ENCODE peak calls at places on chromosome 11, in seven cellular contexts. L is activated T-cell treated with anti-CD3 and anti-CD28 coated beads, Interleukin-2, amount 50 U/mL, for 4 hours; G is HT1080; C is stimulated activated CD4-positive, alpha-beta T cell treated with anti-CD3 and anti-CD28 coated beads, Interleukin-12 subunit alpha, Interleukin-12 subunit beta, amount 100 ng/mL, for 24 hours; H is GM10248; V is GM23248; N is choroid plexus epithelial cell. O is an unnamed sample.

GRCh38 chr11:2704356-2704755 is 4.6 kb upstream of the KCNQ1OT1 start:
- DNase-seq in L (no peak), G (no peak), C (no peak), H (no peak), V (no peak), N (no peak), O (no peak)

GRCh38 chr11:60992842-60993409 is 21.4 kb downstream of the CD6 start:
- DNase-seq in L (no peak), G (no peak), C (no peak), H (no peak), V (no peak), N (no peak), O (no peak)

GRCh38 chr11:29184939-29185890 is 831.6 kb downstream of the KCNA4 start:
- DNase-seq in L (no peak), G (peak), C (no peak), H (no peak), V (peak), N (peak), O (no peak)

GRCh38 chr11:72773291-72773690 is 20.6 kb downstream of the STARD10 start:
- DNase-seq in L (no peak), G (peak), C (no peak), H (no peak), V (peak), N (peak), O (no peak)

GRCh38 chr11:120816176-120816575 is 207.7 kb upstream of the TBCEL start:
- DNase-seq in L (no peak), G (no peak), C (no peak), H (no peak), V (no peak), N (no peak), O (no peak)

GRCh38 chr11:126404367-126404766 is 48.9 kb downstream of the ST3GAL4 start:
- DNase-seq in L (no peak), G (peak), C (no peak), H (no peak), V (peak), N (no peak), O (no peak)

GRCh38 chr11:58782066-58782465 is 50.3 kb upstream of the GLYAT start:
- DNase-seq in L (no peak), G (no peak), C (no peak), H (no peak), V (no peak), N (no peak), O (no peak)

GRCh38 chr11:87454246-87454645 is 416.5 kb downstream of the TMEM135 start:
- DNase-seq in L (no peak), G (peak), C (no peak), H (no peak), V (peak), N (peak), O (no peak)

GRCh38 chr11:112175596-112175947 is 260 bp downstream of the BCO2 start:
- DNase-seq in L (no peak), G (no peak), C (no peak), H (no peak), V (no peak), N (no peak), O (no peak)

GRCh38 chr11:2256293-2256913 is 14.0 kb downstream of the ASCL2 start:
- DNase-seq in L (no peak), G (no peak), C (no peak), H (no peak), V (no peak), N (no peak), O (no peak)

GRCh38 chr11:1126935-1127663 is 30.7 kb upstream of the MUC5AC start:
- DNase-seq in L (no peak), G (no peak), C (no peak), H (no peak), V (no peak), N (no peak), O (no peak)

GRCh38 chr11:47355283-47356128 is 3.0 kb upstream of the MYBPC3 start:
- DNase-seq in L (no peak), G (peak), C (no peak), H (no peak), V (peak), N (peak), O (no peak)

GRCh38 chr11:76329084-76329648 is 51.8 kb downstream of the THAP12 start:
- DNase-seq in L (no peak), G (no peak), C (no peak), H (no peak), V (no peak), N (peak), O (no peak)

GRCh38 chr11:68932358-68932757 is 28.7 kb downstream of the IGHMBP2 start:
- DNase-seq in L (no peak), G (no peak), C (no peak), H (no peak), V (no peak), N (no peak), O (peak)

GRCh38 chr11:120710354-120711187 is 199.0 kb downstream of the GRIK4 start:
- DNase-seq in L (no peak), G (peak), C (no peak), H (no peak), V (peak), N (peak), O (no peak)

GRCh38 chr11:92735039-92735438 is 234.4 kb upstream of the MTNR1B start:
- DNase-seq in L (no peak), G (no peak), C (no peak), H (no peak), V (peak), N (peak), O (no peak)

O was measured in natural killer cell treated with Interleukin-12 subunit alpha and Interleukin-12 subunit beta and Interleukin-15 and Interleukin-18, amount 100 ng/mL, for 72 hours.